ENCODE peak calls at places on chromosomes 4 and X, in four cellular contexts. S, A, R and N are unnamed samples. For H3K4me1, the result is how much of the 10 kb centered on the place peaks cover.

GRCh38 chr4:141375855-141376254 is 155.2 kb downstream of the ZNF330 start:
- DNase-seq in S (no peak), A (peak), R (peak), N (no peak)

GRCh38 chr4:11507920-11508319 is 79.2 kb upstream of the HS3ST1 start:
- DNase-seq in S (no peak), A (no peak), R (no peak), N (no peak)

GRCh38 chr4:48340905-48341775 is at the start of gene SLAIN2:
- DNase-seq in S (peak), A (peak), R (peak), N (peak)

GRCh38 chrX:13985697-13986435 is 43.8 kb downstream of the GEMIN8 start:
- DNase-seq in S (no peak), A (no peak), R (no peak), N (no peak)

GRCh38 chrX:1248381-1249061 is 20.1 kb upstream of the CSF2RA start:
- DNase-seq in S (no peak), A (peak), R (no peak), N (no peak)

GRCh38 chrX:100650841-100651240 is 6.8 kb downstream of the SRPX2 start:
- DNase-seq in S (no peak), A (no peak), R (no peak), N (no peak)

GRCh38 chrX:130695931-130696330 is 207.1 kb downstream of the ENOX2 start:
- DNase-seq in S (no peak), A (no peak), R (no peak), N (no peak)

GRCh38 chrX:154411322-154411980 is at the start of gene TAFAZZIN:
- DNase-seq in S (peak), A (peak), R (peak), N (peak)

GRCh38 chr4:10180927-10181744 is 64.5 kb upstream of the WDR1 start:
- DNase-seq in S (no peak), A (peak), R (peak), N (no peak)

GRCh38 chrX:12159799-12160198 is 21.5 kb downstream of the FRMPD4 start:
- DNase-seq in S (no peak), A (no peak), R (peak), N (no peak)

DNA sequence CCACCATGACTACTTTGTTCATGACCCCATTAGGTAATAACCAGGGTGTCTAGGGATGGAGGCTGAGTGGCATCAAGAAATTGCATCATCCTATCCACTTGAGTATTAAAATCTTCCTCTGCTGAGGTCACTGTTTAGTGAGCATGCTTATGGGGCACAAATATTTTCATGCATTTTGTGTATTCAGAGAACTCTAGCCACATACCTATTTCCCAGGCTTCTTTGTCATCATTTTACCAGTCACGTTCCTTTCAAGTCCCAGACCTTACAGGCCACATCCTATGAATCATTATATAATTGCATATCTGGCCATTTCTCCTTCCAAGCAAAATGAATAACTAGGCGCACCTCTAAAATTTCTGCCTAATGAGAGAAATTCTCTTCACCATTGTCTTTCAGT is 1882.9 kb upstream of the AGA start:
- DNase-seq in S (no peak), A (no peak), R (no peak), N (no peak)
- H3K4me1 ChIP-seq in S (under half), A (under half), R (under half), N (under half)

GRCh38 chr4:89285735-89286134 is 21.9 kb downstream of the GPRIN3 start:
- DNase-seq in S (no peak), A (no peak), R (no peak), N (no peak)
- H3K4me1 ChIP-seq in S (under half), A (under half), R (under half), N (under half)

DNA sequence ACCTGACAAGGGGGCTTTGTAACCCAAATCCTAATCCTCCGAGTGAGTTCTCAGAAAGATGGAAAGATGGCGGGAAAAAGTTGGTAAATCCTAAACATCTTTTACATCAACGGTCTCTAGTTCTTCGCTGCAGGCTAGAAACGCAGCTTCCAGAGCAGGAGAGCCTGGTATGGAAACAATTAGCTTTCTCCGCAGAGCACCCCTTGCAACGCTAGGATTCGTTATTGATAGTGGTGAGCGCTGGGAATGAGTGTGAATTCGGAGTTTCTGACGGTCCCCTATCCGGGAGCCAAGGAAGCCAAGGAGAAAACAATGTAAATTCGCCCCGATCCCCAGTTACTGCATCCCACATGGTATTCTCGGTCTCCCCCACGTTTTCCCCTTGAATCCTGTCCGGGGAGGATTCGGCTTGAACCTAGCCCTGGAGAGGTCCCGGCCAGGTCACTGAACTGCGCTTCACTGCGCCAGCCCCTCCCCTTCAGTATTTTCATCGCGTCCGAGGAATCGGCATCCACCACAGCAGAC is 4.7 kb upstream of the NEUROG2 start:
- DNase-seq in S (no peak), A (peak), R (no peak), N (no peak)
- H3K4me1 ChIP-seq in S (under half), A (under half), R (under half), N (half or more)

DNA sequence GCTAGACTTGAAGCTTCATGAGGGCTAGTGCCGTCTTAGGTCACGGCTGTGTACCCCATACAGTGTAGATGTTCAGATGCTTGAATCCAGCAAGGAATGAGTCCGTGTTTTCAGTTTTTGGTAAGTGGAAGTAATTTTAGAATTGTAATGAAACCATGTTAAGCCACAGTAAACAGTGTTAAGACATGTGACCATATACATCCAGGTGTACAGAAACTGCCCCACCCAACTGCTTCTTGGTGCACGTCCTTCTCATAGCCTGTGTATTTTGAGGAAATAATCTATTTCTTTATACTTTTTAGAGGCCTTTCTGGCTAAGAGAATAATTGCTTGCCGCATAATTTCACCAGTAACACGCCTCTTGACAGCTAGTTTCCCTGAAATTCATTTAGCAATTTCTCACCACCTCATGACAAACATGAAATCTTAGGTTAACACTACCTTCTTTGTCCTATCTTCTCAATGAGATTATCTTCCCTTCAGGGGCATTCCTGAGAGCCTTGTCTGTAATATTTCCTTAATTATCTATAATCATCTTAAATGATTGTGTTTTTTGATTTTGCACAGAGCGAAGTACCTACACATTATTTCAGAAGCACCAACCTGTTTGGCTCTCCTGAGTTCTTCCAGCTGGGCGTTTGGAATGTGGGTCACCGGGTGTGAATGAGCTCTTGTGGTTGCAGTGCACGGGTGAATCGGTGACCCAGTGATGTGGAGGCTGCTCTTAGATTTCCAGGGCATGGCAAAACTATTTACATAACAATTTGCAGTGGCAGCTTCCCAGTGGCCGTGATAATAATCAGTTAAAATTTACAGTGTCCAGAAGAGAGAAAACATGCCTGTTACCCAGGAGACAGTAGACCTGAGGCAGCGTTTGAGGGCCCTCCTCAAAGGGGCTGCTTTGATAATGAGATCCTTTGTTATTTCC is 50.2 kb upstream of the TADA2B start:
- DNase-seq in S (no peak), A (peak), R (peak), N (no peak)
- H3K4me1 ChIP-seq in S (half or more), A (under half), R (half or more), N (half or more)

GRCh38 chr4:89299153-89299789 is 8.3 kb downstream of the GPRIN3 start:
- DNase-seq in S (no peak), A (no peak), R (no peak), N (no peak)

GRCh38 chr4:89300490-89300889 is 7.1 kb downstream of the GPRIN3 start:
- DNase-seq in S (no peak), A (no peak), R (no peak), N (no peak)

GRCh38 chr4:89300060-89300459 is 7.5 kb downstream of the GPRIN3 start:
- DNase-seq in S (no peak), A (no peak), R (no peak), N (no peak)

GRCh38 chr4:89301902-89302301 is 5.7 kb downstream of the GPRIN3 start:
- DNase-seq in S (no peak), A (no peak), R (no peak), N (no peak)

DNA sequence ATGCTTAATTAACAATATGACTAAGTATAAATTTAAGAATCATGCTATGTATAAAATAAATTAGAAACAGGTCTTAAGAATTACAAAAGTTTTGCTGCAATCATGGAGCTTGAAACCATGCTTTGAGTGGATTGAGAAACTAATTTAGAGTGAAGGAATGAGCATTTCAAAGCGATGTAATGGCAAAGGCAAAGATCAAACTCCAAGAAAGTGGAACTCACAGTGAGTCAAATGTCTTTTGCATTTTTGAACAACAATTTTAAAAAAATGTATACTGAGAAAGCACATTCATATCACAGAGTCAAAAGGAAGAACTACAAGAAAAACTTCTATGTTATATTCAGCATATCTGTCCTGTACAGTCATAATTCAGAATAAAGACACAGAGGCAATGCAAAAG is 6.6 kb downstream of the GPRIN3 start:
- DNase-seq in S (no peak), A (no peak), R (no peak), N (no peak)
- H3K4me1 ChIP-seq in S (under half), A (under half), R (under half), N (half or more)

DNA sequence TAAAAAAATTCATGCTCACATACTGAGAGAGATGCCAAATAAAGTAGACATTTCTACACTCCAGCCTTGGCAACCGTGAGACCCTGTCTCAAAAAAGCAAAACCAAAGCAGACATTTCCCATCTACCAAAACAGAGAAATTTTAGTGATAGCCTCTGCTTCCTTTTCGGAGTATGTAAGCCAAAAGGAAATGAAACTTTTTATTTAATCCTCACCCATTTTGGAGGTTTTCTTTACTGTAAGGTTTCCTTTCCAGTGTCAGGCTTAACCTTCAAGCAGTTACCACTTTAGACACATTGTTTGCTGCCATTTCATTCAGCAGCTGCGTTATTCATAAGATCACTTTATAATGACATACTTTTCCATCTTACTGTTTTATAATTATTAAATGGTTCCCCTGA is 15.9 kb downstream of the ADD1 start:
- DNase-seq in S (no peak), A (no peak), R (no peak), N (no peak)
- H3K4me1 ChIP-seq in S (half or more), A (under half), R (under half), N (half or more)